ENCODE peak calls at places on chromosomes 3 and 15, in six cellular contexts. W, C, K, N, X and U are unnamed samples.
A peak's percentile ranks its signal among the peaks of the same experiment; 100 is the strongest.

GRCh38 chr3:49647741-49648140 is 26.4 kb upstream of the APEH start:
- DNase-seq in W (no peak), C (no peak), K (no peak), N (no peak), X (no peak), U (no peak)

GRCh38 chr3:126750760-126751129 is 46.7 kb downstream of the CHCHD6 start:
- DNase-seq in W (no peak), C (no peak), K (no peak), N (no peak), X (no peak), U (no peak)

GRCh38 chr3:5011555-5012256 is 32.5 kb downstream of the BHLHE40 start:
- DNase-seq in W (no peak), C (no peak), K (no peak), N (no peak), X (no peak), U (no peak)

GRCh38 chr3:61315874-61316273 is 64.6 kb upstream of the FHIT start:
- DNase-seq in W (no peak), C (no peak), K (no peak), N (no peak), X (no peak), U (no peak)

GRCh38 chr15:47119349-47119748 is 598.0 kb upstream of the SEMA6D start:
- DNase-seq in W (no peak), C (no peak), K (no peak), N (no peak), X (no peak), U (no peak)

GRCh38 chr3:116005404-116005803 is 382.1 kb downstream of the GAP43 start:
- DNase-seq in W (peak; percentile 47), C (no peak), K (peak; percentile 67), N (no peak), X (peak; percentile 96), U (peak; percentile 96)

GRCh38 chr3:161354554-161354953 is 16.8 kb downstream of the SPTSSB start:
- DNase-seq in W (no peak), C (no peak), K (no peak), N (no peak), X (no peak), U (no peak)

GRCh38 chr3:142624725-142625440 is 28.7 kb downstream of the PLS1 start:
- DNase-seq in W (no peak), C (no peak), K (no peak), N (no peak), X (no peak), U (no peak)

GRCh38 chr3:187947927-187948682 is 202.8 kb upstream of the BCL6 start:
- DNase-seq in W (no peak), C (no peak), K (no peak), N (no peak), X (no peak), U (no peak)

GRCh38 chr3:143078883-143079282 is 40.7 kb upstream of the CHST2 start:
- DNase-seq in W (no peak), C (no peak), K (no peak), N (no peak), X (peak; percentile 40), U (peak; percentile 15)

GRCh38 chr15:75029378-75030022 is 6.1 kb downstream of the PPCDC start:
- DNase-seq in W (peak; percentile 59), C (peak; percentile 34), K (peak; percentile 86), N (peak; percentile 81), X (peak; percentile 46), U (no peak)

GRCh38 chr3:354433-354832 is 157.9 kb downstream of the CHL1 start:
- DNase-seq in W (peak; percentile 23), C (no peak), K (no peak), N (no peak), X (peak; percentile 4), U (no peak)

GRCh38 chr15:80152180-80152895 is 461 bp upstream of the FAH start:
- DNase-seq in W (peak; percentile 74), C (peak; percentile 86), K (peak; percentile 92), N (peak; percentile 92), X (peak; percentile 71), U (peak; percentile 40)

GRCh38 chr3:120496278-120496975 is 45.6 kb upstream of the FSTL1 start:
- DNase-seq in W (no peak), C (no peak), K (peak; percentile 44), N (no peak), X (peak; percentile 58), U (peak; percentile 85)

GRCh38 chr15:66170716-66171115 is 82.8 kb downstream of the MEGF11 start:
- DNase-seq in W (no peak), C (no peak), K (no peak), N (no peak), X (no peak), U (no peak)

GRCh38 chr3:72288955-72289707 is 504.2 kb upstream of the PROK2 start:
- DNase-seq in W (no peak), C (no peak), K (peak; percentile 31), N (no peak), X (peak; percentile 47), U (no peak)

GRCh38 chr3:87997298-87997697 is 61.5 kb downstream of the CGGBP1 start:
- DNase-seq in W (no peak), C (no peak), K (no peak), N (peak; percentile 20), X (no peak), U (no peak)

GRCh38 chr3:45537596-45537959 is 57.0 kb upstream of the LIMD1 start:
- DNase-seq in W (no peak), C (no peak), K (no peak), N (no peak), X (no peak), U (no peak)

GRCh38 chr3:55720614-55721013 is 233.5 kb upstream of the WNT5A start:
- DNase-seq in W (no peak), C (no peak), K (peak; percentile 34), N (no peak), X (peak; percentile 37), U (no peak)